ENCODE peak calls at places on chromosomes 5 and 9, in four cellular contexts. One of them, this sample, is unnamed.

GRCh38 chr9:129608561-129609481 is 12.1 kb downstream of the C9orf50 start:
- DNase-seq in sigmoid colon: no peak
- DNase-seq in body of pancreas: no peak
- DNase-seq in PC-3: no peak
- DNase-seq in this sample: no peak

GRCh38 chr5:160486573-160486972 is 64.9 kb downstream of the PTTG1 start:
- DNase-seq in PC-3: no peak
- DNase-seq in sigmoid colon: no peak
- DNase-seq in body of pancreas: no peak
- DNase-seq in this sample: no peak

GRCh38 chr5:107815109-107815508 is 144.4 kb upstream of the EFNA5 start:
- DNase-seq in PC-3: no peak
- DNase-seq in body of pancreas: no peak
- DNase-seq in sigmoid colon: no peak
- DNase-seq in this sample: no peak

GRCh38 chr9:2745560-2746380 is 28.5 kb downstream of the KCNV2 start:
- DNase-seq in sigmoid colon: no peak
- DNase-seq in body of pancreas: peak
- DNase-seq in PC-3: peak
- DNase-seq in this sample: no peak

GRCh38 chr5:132012385-132013005 is 1.0 kb upstream of the ACSL6 start:
- DNase-seq in body of pancreas: peak
- DNase-seq in sigmoid colon: peak
- DNase-seq in PC-3: peak
- DNase-seq in this sample: peak

GRCh38 chr9:131674425-131675421 is 65.2 kb downstream of the RAPGEF1 start:
- DNase-seq in sigmoid colon: no peak
- DNase-seq in body of pancreas: no peak
- DNase-seq in PC-3: no peak
- DNase-seq in this sample: no peak

GRCh38 chr9:72858089-72858912 is 94.6 kb downstream of the ALDH1A1 start:
- DNase-seq in body of pancreas: peak
- DNase-seq in PC-3: no peak
- DNase-seq in sigmoid colon: no peak
- DNase-seq in this sample: no peak

GRCh38 chr9:80690340-80690939 is 998.9 kb downstream of the TLE1 start:
- DNase-seq in PC-3: no peak
- DNase-seq in sigmoid colon: no peak
- DNase-seq in body of pancreas: no peak
- DNase-seq in this sample: no peak

GRCh38 chr5:100803391-100803790 is 99.7 kb downstream of the ST8SIA4 start:
- DNase-seq in sigmoid colon: no peak
- DNase-seq in body of pancreas: peak
- DNase-seq in PC-3: no peak
- DNase-seq in this sample: no peak

GRCh38 chr5:63564789-63565188 is 397.5 kb downstream of the HTR1A start:
- DNase-seq in PC-3: no peak
- DNase-seq in body of pancreas: peak
- DNase-seq in sigmoid colon: no peak
- DNase-seq in this sample: no peak

GRCh38 chr5:67047180-67047579 is 149.4 kb downstream of the CD180 start:
- DNase-seq in sigmoid colon: peak
- DNase-seq in body of pancreas: peak
- DNase-seq in PC-3: no peak
- DNase-seq in this sample: no peak

GRCh38 chr5:93593476-93594060 is 10.5 kb downstream of the NR2F1 start:
- DNase-seq in sigmoid colon: no peak
- DNase-seq in body of pancreas: no peak
- DNase-seq in PC-3: no peak
- DNase-seq in this sample: no peak

GRCh38 chr5:50886657-50887056 is 220.2 kb downstream of the PARP8 start:
- DNase-seq in body of pancreas: no peak
- DNase-seq in PC-3: no peak
- DNase-seq in sigmoid colon: no peak
- DNase-seq in this sample: no peak

GRCh38 chr9:70392189-70392588 is 22.3 kb downstream of the KLF9 start:
- DNase-seq in PC-3: peak
- DNase-seq in body of pancreas: no peak
- DNase-seq in sigmoid colon: no peak
- DNase-seq in this sample: no peak

GRCh38 chr9:3809724-3810123 is 283.9 kb upstream of the RFX3 start:
- DNase-seq in PC-3: peak
- DNase-seq in body of pancreas: no peak
- DNase-seq in sigmoid colon: no peak
- DNase-seq in this sample: peak

GRCh38 chr9:36320457-36320856 is 62.2 kb upstream of the GNE start:
- DNase-seq in sigmoid colon: no peak
- DNase-seq in body of pancreas: no peak
- DNase-seq in PC-3: peak
- DNase-seq in this sample: peak

GRCh38 chr9:99029083-99029482 is 75.8 kb upstream of the TGFBR1 start:
- DNase-seq in sigmoid colon: no peak
- DNase-seq in body of pancreas: no peak
- DNase-seq in PC-3: no peak
- DNase-seq in this sample: no peak

GRCh38 chr5:114296191-114296590 is 65.7 kb upstream of the KCNN2 start:
- DNase-seq in sigmoid colon: no peak
- DNase-seq in PC-3: no peak
- DNase-seq in body of pancreas: no peak
- DNase-seq in this sample: no peak

GRCh38 chr5:26009742-26010141 is 1028.6 kb downstream of the CDH9 start:
- DNase-seq in PC-3: peak
- DNase-seq in sigmoid colon: no peak
- DNase-seq in body of pancreas: no peak
- DNase-seq in this sample: no peak

GRCh38 chr9:108439967-108440366 is 415.8 kb downstream of the ACTL7B start:
- DNase-seq in body of pancreas: no peak
- DNase-seq in PC-3: peak
- DNase-seq in sigmoid colon: no peak
- DNase-seq in this sample: peak

GRCh38 chr9:17631396-17631795 is 52.5 kb downstream of the SH3GL2 start:
- DNase-seq in sigmoid colon: no peak
- DNase-seq in PC-3: peak
- DNase-seq in body of pancreas: no peak
- DNase-seq in this sample: no peak

GRCh38 chr5:125198270-125198974 is 452.0 kb upstream of the ZNF608 start:
- DNase-seq in body of pancreas: peak
- DNase-seq in PC-3: no peak
- DNase-seq in sigmoid colon: peak
- DNase-seq in this sample: no peak

GRCh38 chr5:104937591-104937990 is 1375.0 kb upstream of the NUDT12 start:
- DNase-seq in PC-3: no peak
- DNase-seq in body of pancreas: no peak
- DNase-seq in sigmoid colon: no peak
- DNase-seq in this sample: no peak

GRCh38 chr9:130286781-130287428 is 21.3 kb downstream of the HMCN2 start:
- DNase-seq in body of pancreas: no peak
- DNase-seq in PC-3: no peak
- DNase-seq in sigmoid colon: no peak
- DNase-seq in this sample: no peak

GRCh38 chr5:84058561-84058960 is 326.1 kb downstream of the EDIL3 start:
- DNase-seq in body of pancreas: no peak
- DNase-seq in PC-3: no peak
- DNase-seq in sigmoid colon: no peak
- DNase-seq in this sample: no peak

GRCh38 chr5:6745706-6746217 is 32.5 kb downstream of the TENT4A start:
- DNase-seq in body of pancreas: peak
- DNase-seq in sigmoid colon: peak
- DNase-seq in PC-3: peak
- DNase-seq in this sample: peak

GRCh38 chr5:74736759-74737158 is 30.2 kb downstream of the GFM2 start:
- DNase-seq in body of pancreas: no peak
- DNase-seq in PC-3: no peak
- DNase-seq in sigmoid colon: no peak
- DNase-seq in this sample: no peak

GRCh38 chr5:35926389-35927051 is 11.9 kb downstream of the CAPSL start:
- DNase-seq in body of pancreas: peak
- DNase-seq in PC-3: peak
- DNase-seq in sigmoid colon: no peak
- DNase-seq in this sample: peak

GRCh38 chr5:148920646-148921288 is 94.4 kb downstream of the ADRB2 start:
- DNase-seq in PC-3: no peak
- DNase-seq in sigmoid colon: no peak
- DNase-seq in body of pancreas: no peak
- DNase-seq in this sample: no peak

GRCh38 chr9:20507431-20507830 is 114.9 kb downstream of the MLLT3 start:
- DNase-seq in PC-3: no peak
- DNase-seq in sigmoid colon: no peak
- DNase-seq in body of pancreas: no peak
- DNase-seq in this sample: no peak

GRCh38 chr9:6870650-6871477 is 113.1 kb downstream of the KDM4C start:
- DNase-seq in body of pancreas: peak
- DNase-seq in sigmoid colon: no peak
- DNase-seq in PC-3: no peak
- DNase-seq in this sample: peak

GRCh38 chr9:97556721-97557605 is 55.5 kb downstream of the TMOD1 start:
- DNase-seq in sigmoid colon: peak
- DNase-seq in PC-3: no peak
- DNase-seq in body of pancreas: peak
- DNase-seq in this sample: no peak

GRCh38 chr9:116112236-116112635 is 41.4 kb upstream of the PAPPA start:
- DNase-seq in sigmoid colon: no peak
- DNase-seq in PC-3: peak
- DNase-seq in body of pancreas: no peak
- DNase-seq in this sample: peak

GRCh38 chr5:89034588-89034987 is 151.6 kb upstream of the MEF2C start:
- DNase-seq in PC-3: peak
- DNase-seq in body of pancreas: no peak
- DNase-seq in sigmoid colon: no peak
- DNase-seq in this sample: no peak

GRCh38 chr9:133609311-133610098 is at the start of gene FAM163B:
- DNase-seq in body of pancreas: peak
- DNase-seq in sigmoid colon: no peak
- DNase-seq in PC-3: no peak
- DNase-seq in this sample: peak

GRCh38 chr5:109939109-109939682 is 249.5 kb downstream of the MAN2A1 start:
- DNase-seq in body of pancreas: no peak
- DNase-seq in PC-3: peak
- DNase-seq in sigmoid colon: no peak
- DNase-seq in this sample: no peak

GRCh38 chr5:141342773-141343172 is 856 bp upstream of the PCDHGA3 start:
- DNase-seq in sigmoid colon: no peak
- DNase-seq in body of pancreas: no peak
- DNase-seq in PC-3: no peak
- DNase-seq in this sample: no peak

GRCh38 chr5:177432143-177432904 is 5.8 kb downstream of the GRK6 start:
- DNase-seq in PC-3: no peak
- DNase-seq in body of pancreas: no peak
- DNase-seq in sigmoid colon: peak
- DNase-seq in this sample: no peak

GRCh38 chr5:38286038-38286437 is 27.7 kb downstream of the EGFLAM start:
- DNase-seq in body of pancreas: no peak
- DNase-seq in PC-3: no peak
- DNase-seq in sigmoid colon: no peak
- DNase-seq in this sample: no peak

DNA sequence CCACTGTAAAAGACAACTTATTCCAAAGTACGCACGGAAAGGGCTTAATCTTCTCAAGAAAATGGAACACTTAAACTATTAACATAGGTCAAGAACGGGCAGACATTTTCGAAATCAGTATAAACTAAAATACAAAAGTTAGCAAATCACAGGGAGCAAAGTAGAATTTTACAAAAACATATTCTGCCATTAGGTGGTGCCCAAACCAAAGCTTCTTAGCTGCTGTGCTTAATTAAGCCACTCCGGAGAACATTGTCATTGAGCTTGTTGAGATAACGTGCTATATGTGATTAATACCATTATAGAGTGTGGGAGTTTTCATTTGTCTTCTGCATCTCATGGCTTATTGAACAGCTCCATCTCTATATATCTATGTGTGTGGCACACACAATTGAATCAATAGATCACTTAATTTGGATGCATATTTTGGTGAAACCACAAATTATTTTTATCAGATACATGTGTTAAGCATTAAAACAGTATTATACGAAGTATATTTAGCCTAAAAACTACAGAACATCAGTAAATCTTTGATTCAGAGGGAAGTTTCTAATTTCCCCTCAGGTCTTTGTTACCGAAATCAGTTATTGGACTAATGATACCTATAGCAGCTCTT is 23.4 kb downstream of the UBLCP1 start:
- DNase-seq in body of pancreas: no peak
- DNase-seq in PC-3: peak
- DNase-seq in sigmoid colon: no peak
- DNase-seq in this sample: no peak
- H3K27ac ChIP-seq in body of pancreas: no peak
- H3K27ac ChIP-seq in PC-3: no peak
- H3K27ac ChIP-seq in sigmoid colon: no peak
- H3K27ac ChIP-seq in this sample: no peak

GRCh38 chr9:96025995-96026572 is 150.6 kb downstream of the ERCC6L2 start:
- DNase-seq in sigmoid colon: no peak
- DNase-seq in body of pancreas: no peak
- DNase-seq in PC-3: no peak
- DNase-seq in this sample: no peak
- TF ChIP-seq CTCF in sigmoid colon: no peak
- TF ChIP-seq CTCF in body of pancreas: no peak
- TF ChIP-seq CTCF in PC-3: no peak
- TF ChIP-seq CTCF in this sample: no peak

DNA sequence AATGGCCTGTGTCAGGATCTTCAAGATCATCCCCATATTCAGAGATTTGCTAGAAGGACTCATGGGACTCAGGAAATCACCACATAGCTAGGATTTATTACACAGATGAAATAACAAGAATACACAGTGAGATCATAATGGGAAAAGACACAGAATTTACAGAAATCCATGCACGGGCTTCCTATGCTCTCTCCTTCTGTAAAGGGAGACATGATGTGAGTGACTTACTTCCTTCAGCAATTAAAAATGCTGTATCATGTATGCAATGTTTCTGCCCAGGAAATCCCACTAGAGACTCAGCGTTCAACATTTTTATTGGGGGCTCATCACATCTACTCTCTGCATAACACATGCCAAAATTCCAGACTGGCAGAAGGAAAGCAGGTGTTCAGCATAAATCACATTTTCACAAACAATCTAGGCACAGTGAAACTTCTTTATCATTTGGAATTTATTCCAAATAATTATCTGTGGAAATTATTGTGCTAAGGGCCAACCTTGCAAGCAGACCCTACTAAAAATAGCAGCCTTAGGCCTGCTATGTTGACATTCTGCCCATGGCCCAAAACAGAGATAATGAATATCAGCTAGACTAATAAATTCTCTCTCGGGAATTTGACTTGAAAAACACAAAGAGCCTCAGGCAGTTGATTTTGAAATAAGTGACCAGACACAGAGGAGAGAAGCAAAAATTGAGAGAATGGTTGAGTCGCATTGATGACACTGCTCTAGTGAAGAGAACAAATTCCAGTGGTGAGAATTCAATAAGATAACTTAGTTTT is 31.4 kb upstream of the SELENOP start:
- DNase-seq in body of pancreas: no peak
- DNase-seq in PC-3: no peak
- DNase-seq in sigmoid colon: no peak
- DNase-seq in this sample: no peak
- H3K27ac ChIP-seq in body of pancreas: no peak
- H3K27ac ChIP-seq in PC-3: no peak
- H3K27ac ChIP-seq in sigmoid colon: peak
- H3K27ac ChIP-seq in this sample: no peak

GRCh38 chr9:14652729-14653377 is 40.4 kb downstream of the ZDHHC21 start:
- DNase-seq in body of pancreas: peak
- DNase-seq in PC-3: peak
- DNase-seq in sigmoid colon: no peak
- DNase-seq in this sample: no peak
- TF ChIP-seq CTCF in body of pancreas: peak
- TF ChIP-seq CTCF in PC-3: peak
- TF ChIP-seq CTCF in sigmoid colon: peak
- TF ChIP-seq CTCF in this sample: peak